ENCODE peak calls at places on chromosomes 6 and 20, in four cellular contexts. R is skeletal muscle cell, C is neural progenitor cell, G is colonic mucosa. K is an unnamed sample.
A peak's percentile ranks its signal among the peaks of the same experiment; 100 is the strongest.

GRCh38 chr20:35315199-35316020 is 23.2 kb upstream of the FAM83C start:
- DNase-seq in R (no peak), C (no peak), G (no peak), K (no peak)

GRCh38 chr20:10573273-10573950 is 100.4 kb downstream of the JAG1 start:
- DNase-seq in R (no peak), C (no peak), G (no peak), K (no peak)

GRCh38 chr6:81929828-81930227 is 177.3 kb upstream of the TENT5A start:
- DNase-seq in R (peak; percentile 83), C (no peak), G (no peak), K (no peak)

GRCh38 chr6:3422457-3422816 is 34.4 kb downstream of the SLC22A23 start:
- DNase-seq in R (no peak), C (no peak), G (no peak), K (no peak)

GRCh38 chr6:144768676-144769599 is 483.8 kb downstream of the UTRN start:
- DNase-seq in R (no peak), C (no peak), G (no peak), K (no peak)

GRCh38 chr20:19735446-19735845 is 22.6 kb upstream of the RIN2 start:
- DNase-seq in R (peak; percentile 80), C (no peak), G (peak; percentile 82), K (peak; percentile 70)

GRCh38 chr20:48705208-48706115 is 122.3 kb downstream of the PREX1 start:
- DNase-seq in R (peak; percentile 69), C (no peak), G (no peak), K (no peak)

GRCh38 chr6:19836799-19837510 is at the start of gene ID4:
- DNase-seq in R (peak; percentile 94), C (peak; percentile 98), G (peak; percentile 86), K (peak; percentile 99)

GRCh38 chr20:36856691-36857635 is 19.0 kb upstream of the TLDC2 start:
- DNase-seq in R (no peak), C (no peak), G (no peak), K (peak; percentile 33)

GRCh38 chr6:17446713-17447112 is 53.3 kb downstream of the CAP2 start:
- DNase-seq in R (no peak), C (peak; percentile 11), G (no peak), K (peak; percentile 51)

GRCh38 chr20:364905-365794 is 15.4 kb upstream of the TRIB3 start:
- DNase-seq in R (no peak), C (no peak), G (no peak), K (no peak)

GRCh38 chr6:125918230-125918629 is 38.3 kb upstream of the HINT3 start:
- DNase-seq in R (no peak), C (peak; percentile 13), G (peak; percentile 40), K (no peak)

GRCh38 chr6:125910518-125910917 is 46.1 kb upstream of the HINT3 start:
- DNase-seq in R (peak; percentile 43), C (no peak), G (no peak), K (no peak)

GRCh38 chr6:125913864-125914351 is 42.7 kb upstream of the HINT3 start:
- DNase-seq in R (peak; percentile 95), C (no peak), G (peak; percentile 79), K (no peak)

GRCh38 chr6:125918681-125919566 is 37.6 kb upstream of the HINT3 start:
- DNase-seq in R (peak; percentile 79), C (no peak), G (peak; percentile 66), K (no peak)

GRCh38 chr6:125913145-125913544 is 43.4 kb upstream of the HINT3 start:
- DNase-seq in R (no peak), C (no peak), G (no peak), K (no peak)
- H3K4me3 ChIP-seq in R (no peak overlapping the region), C (no peak overlapping the region), G (no peak overlapping the region), K (no peak overlapping the region)

GRCh38 chr6:27616313-27617045 is 143.6 kb upstream of the ZNF184 start:
- DNase-seq in R (no peak), C (no peak), G (no peak), K (no peak)
- H3K4me3 ChIP-seq in R (peak overlapping the region; percentile 57), C (peak overlapping the region; percentile 72), G (no peak overlapping the region), K (peak overlapping the region; percentile 78)

GRCh38 chr6:107741191-107741680 is 82.9 kb downstream of the SCML4 start:
- DNase-seq in R (no peak), C (no peak), G (no peak), K (no peak)
- H3K4me3 ChIP-seq in R (no peak overlapping the region), C (no peak overlapping the region), G (no peak overlapping the region), K (no peak overlapping the region)

GRCh38 chr6:149244105-149244504 is 73.4 kb upstream of the TAB2 start:
- DNase-seq in R (no peak), C (no peak), G (no peak), K (no peak)

GRCh38 chr6:149249370-149250357 is 67.8 kb upstream of the TAB2 start:
- DNase-seq in R (no peak), C (no peak), G (peak; percentile 49), K (no peak)

GRCh38 chr6:149248688-149249369 is 68.7 kb upstream of the TAB2 start:
- DNase-seq in R (no peak), C (no peak), G (peak; percentile 88), K (no peak)

GRCh38 chr6:149247385-149247763 is 70.1 kb upstream of the TAB2 start:
- DNase-seq in R (no peak), C (no peak), G (no peak), K (no peak)

DNA sequence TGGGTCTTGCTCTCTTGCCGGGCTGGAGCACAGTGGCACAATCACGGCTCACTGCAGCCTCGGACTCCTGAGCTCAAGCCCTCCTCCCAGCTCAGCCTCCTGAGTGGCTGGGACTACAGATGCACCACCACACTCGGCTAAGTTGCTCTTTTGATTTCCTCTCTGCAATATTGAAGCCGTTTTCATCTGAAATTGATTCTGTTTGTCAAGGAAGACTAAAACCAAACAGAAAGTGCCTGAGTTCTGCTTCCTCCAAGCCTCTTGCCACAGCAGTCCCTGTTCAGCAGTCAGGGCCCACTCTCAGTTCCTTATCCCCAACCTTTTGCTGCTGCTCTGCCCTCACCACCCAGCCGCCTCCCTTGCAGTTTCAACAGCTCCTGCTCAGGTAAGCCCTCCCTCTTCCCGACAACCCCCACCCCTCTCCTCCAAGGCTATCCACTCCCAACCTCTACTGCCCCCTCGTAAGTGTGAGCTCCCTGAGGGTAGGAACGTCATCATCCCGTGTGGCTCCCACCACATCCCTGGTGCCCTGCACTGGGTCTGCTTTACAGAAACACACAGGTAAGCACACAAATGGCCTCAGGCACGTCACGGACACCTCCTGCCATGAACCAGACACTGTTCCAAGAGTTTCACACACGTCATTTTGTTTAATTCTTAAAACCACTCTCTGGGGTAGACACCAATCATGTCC is 70.7 kb upstream of the TAB2 start:
- DNase-seq in R (no peak), C (no peak), G (no peak), K (no peak)
- H3K4me3 ChIP-seq in R (no peak overlapping the region), C (no peak overlapping the region), G (no peak overlapping the region), K (no peak overlapping the region)

GRCh38 chr6:24858154-24858801 is 59.6 kb upstream of the ARMH2 start:
- DNase-seq in R (no peak), C (no peak), G (no peak), K (no peak)
- H3K4me3 ChIP-seq in R (no peak overlapping the region), C (no peak overlapping the region), G (no peak overlapping the region), K (no peak overlapping the region)

DNA sequence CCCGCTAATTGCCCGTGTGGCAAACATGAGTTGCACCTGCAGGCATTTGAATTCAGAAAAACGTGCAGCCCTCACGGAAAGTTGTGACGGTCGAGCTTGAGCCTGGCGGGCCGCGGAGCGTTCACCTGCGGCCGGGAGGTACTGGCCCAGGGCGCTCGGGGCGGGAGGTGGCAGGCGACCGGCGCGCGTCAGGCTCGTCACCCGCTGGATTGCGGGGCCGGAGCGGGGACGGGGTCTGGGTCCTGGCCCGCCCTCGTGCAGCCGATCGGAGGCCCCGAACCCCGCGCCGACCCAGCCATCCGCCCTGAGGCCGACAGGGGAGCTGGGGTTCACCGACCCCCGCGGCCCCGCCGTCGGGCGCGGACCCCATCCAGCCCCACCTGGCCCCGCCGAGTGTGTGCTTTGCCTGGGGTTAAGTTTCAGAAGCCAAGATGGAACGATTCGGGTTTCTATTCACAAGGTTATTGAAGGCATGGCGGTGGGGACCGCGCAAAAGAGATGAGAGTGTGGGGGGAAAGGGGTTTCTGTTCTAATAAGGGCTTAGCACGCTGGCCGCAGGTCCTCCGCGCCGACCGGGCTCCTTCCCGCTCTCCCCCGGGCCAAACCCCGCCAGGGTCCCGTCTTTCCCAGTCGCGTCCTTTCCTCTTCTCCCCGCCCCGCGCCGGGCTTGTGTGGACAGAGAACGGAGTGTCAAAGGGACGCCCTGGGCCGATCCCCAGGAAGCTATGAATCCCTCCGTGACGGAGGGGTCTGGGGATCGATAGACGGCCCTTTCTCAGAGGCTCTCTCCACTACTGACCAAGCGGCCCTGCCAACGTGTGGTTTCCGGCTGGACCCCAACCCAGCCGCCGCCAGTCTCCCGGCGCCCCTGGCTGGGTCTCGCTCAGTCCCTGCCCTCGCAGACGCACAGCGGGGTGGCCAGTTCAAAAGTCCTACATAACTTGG is 1.6 kb upstream of the HEY2 start:
- DNase-seq in R (no peak), C (peak; percentile 69), G (peak; percentile 33), K (peak; percentile 84)
- H3K4me3 ChIP-seq in R (peak overlapping the region; percentile 72), C (peak overlapping the region; percentile 80), G (peak overlapping the region; percentile 69), K (peak overlapping the region; percentile 94)

GRCh38 chr20:59031326-59032022 is 661 bp downstream of the ATP5F1E start:
- DNase-seq in R (no peak), C (no peak), G (peak; percentile 58), K (no peak)

GRCh38 chr20:59030911-59031310 is 1.2 kb downstream of the ATP5F1E start:
- DNase-seq in R (no peak), C (no peak), G (no peak), K (no peak)

GRCh38 chr20:59027746-59028320 is 4.3 kb downstream of the ATP5F1E start:
- DNase-seq in R (no peak), C (no peak), G (no peak), K (no peak)

GRCh38 chr20:59026904-59027745 is 5.0 kb downstream of the ATP5F1E start:
- DNase-seq in R (no peak), C (no peak), G (no peak), K (no peak)

GRCh38 chr20:59028812-59029211 is 3.3 kb downstream of the ATP5F1E start:
- DNase-seq in R (no peak), C (no peak), G (no peak), K (no peak)
- H3K4me3 ChIP-seq in R (peak overlapping the region; percentile 29), C (no peak overlapping the region), G (no peak overlapping the region), K (peak overlapping the region; percentile 63)

GRCh38 chr20:41321003-41321402 is 3.5 kb upstream of the ZHX3 start:
- DNase-seq in R (no peak), C (no peak), G (no peak), K (no peak)
- H3K4me3 ChIP-seq in R (no peak overlapping the region), C (no peak overlapping the region), G (no peak overlapping the region), K (no peak overlapping the region)

K was measured in endodermal cell.